ENCODE peak calls at places on chromosome 12, in four cellular contexts. One of them, this sample, is unnamed.

GRCh38 chr12:32753605-32754004 is 2.1 kb downstream of the YARS2 start:
- DNase-seq in AG04450: no peak
- DNase-seq in cardiac muscle cell: no peak
- DNase-seq in lower leg skin: no peak
- DNase-seq in this sample: no peak

GRCh38 chr12:94173660-94174265 is 25.4 kb downstream of the PLXNC1 start:
- DNase-seq in AG04450: no peak
- DNase-seq in lower leg skin: no peak
- DNase-seq in cardiac muscle cell: no peak
- DNase-seq in this sample: no peak

GRCh38 chr12:28872654-28873268 is 276.3 kb upstream of the FAR2 start:
- DNase-seq in AG04450: peak; percentile 33
- DNase-seq in cardiac muscle cell: peak; percentile 86
- DNase-seq in lower leg skin: no peak
- DNase-seq in this sample: no peak

GRCh38 chr12:52779914-52780313 is 2.8 kb upstream of the KRT76 start:
- DNase-seq in cardiac muscle cell: no peak
- DNase-seq in lower leg skin: no peak
- DNase-seq in AG04450: no peak
- DNase-seq in this sample: no peak

GRCh38 chr12:107372229-107372658 is 278.9 kb upstream of the CRY1 start:
- DNase-seq in AG04450: no peak
- DNase-seq in lower leg skin: no peak
- DNase-seq in cardiac muscle cell: peak; percentile 58
- DNase-seq in this sample: no peak

GRCh38 chr12:60174914-60175313 is 579.1 kb downstream of the SLC16A7 start:
- DNase-seq in lower leg skin: no peak
- DNase-seq in AG04450: no peak
- DNase-seq in cardiac muscle cell: no peak
- DNase-seq in this sample: no peak

GRCh38 chr12:41962171-41962572 is 182.5 kb downstream of the GXYLT1 start:
- DNase-seq in AG04450: no peak
- DNase-seq in cardiac muscle cell: no peak
- DNase-seq in lower leg skin: no peak
- DNase-seq in this sample: no peak

GRCh38 chr12:104888892-104889291 is 69.2 kb downstream of the SLC41A2 start:
- DNase-seq in AG04450: no peak
- DNase-seq in lower leg skin: no peak
- DNase-seq in cardiac muscle cell: no peak
- DNase-seq in this sample: no peak

GRCh38 chr12:39348523-39348922 is 94.4 kb downstream of the KIF21A start:
- DNase-seq in AG04450: no peak
- DNase-seq in lower leg skin: no peak
- DNase-seq in cardiac muscle cell: no peak
- DNase-seq in this sample: no peak

GRCh38 chr12:65434737-65435136 is 156.3 kb downstream of the MSRB3 start:
- DNase-seq in cardiac muscle cell: no peak
- DNase-seq in lower leg skin: no peak
- DNase-seq in AG04450: no peak
- DNase-seq in this sample: no peak

GRCh38 chr12:109795023-109795422 is 38.2 kb downstream of the TRPV4 start:
- DNase-seq in lower leg skin: no peak
- DNase-seq in AG04450: no peak
- DNase-seq in cardiac muscle cell: peak; percentile 16
- DNase-seq in this sample: no peak

GRCh38 chr12:1533602-1534304 is 60.6 kb downstream of the FBXL14 start:
- DNase-seq in AG04450: no peak
- DNase-seq in lower leg skin: no peak
- DNase-seq in cardiac muscle cell: no peak
- DNase-seq in this sample: no peak

DNA sequence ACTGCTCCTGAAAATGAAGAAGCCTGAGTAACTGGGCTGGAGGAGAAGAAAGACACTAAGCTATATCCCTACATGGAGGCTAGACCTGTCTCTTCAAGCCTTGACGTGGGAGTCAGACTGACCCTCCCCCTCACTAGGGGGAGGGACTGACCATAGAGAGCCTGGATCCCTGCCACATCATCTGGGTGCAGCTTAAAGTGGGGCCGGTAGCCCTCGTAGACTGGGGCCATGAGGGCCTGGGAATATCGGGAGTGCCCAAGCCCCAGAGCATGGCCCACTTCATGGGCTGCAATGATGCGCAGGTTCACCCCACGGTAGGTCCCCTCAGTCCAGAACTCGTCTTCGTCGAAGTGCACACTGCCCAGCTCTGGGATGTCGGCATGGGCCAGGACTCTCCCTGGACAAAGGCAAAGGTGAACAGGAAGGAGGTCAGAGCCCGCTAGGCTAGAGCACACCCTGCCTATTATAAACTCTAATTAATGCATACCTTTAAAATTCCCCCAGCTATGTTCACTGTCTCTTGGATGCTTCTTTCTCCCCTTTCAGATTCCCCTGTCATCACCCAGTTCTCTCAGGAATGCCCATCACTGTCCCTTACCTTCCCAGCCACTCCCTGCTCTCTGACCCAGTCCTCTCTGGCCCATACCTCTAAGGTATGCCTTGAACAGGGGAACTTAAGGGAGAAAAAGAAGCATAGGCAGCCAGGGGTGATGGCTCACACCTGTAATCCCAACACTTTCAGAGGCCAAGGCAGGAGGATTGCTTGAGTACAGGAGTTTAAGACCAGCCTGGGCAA is 3.2 kb downstream of the MMP19 start:
- DNase-seq in lower leg skin: no peak
- DNase-seq in cardiac muscle cell: no peak
- DNase-seq in AG04450: no peak
- DNase-seq in this sample: no peak
- TF ChIP-seq CTCF in lower leg skin: no peak
- TF ChIP-seq CTCF in cardiac muscle cell: no peak
- TF ChIP-seq CTCF in AG04450: no peak
- TF ChIP-seq CTCF in this sample: no peak

GRCh38 chr12:45581112-45581511 is 148.4 kb upstream of the ARID2 start:
- DNase-seq in cardiac muscle cell: no peak
- DNase-seq in lower leg skin: no peak
- DNase-seq in AG04450: no peak
- DNase-seq in this sample: no peak
- TF ChIP-seq CTCF in cardiac muscle cell: no peak
- TF ChIP-seq CTCF in lower leg skin: no peak
- TF ChIP-seq CTCF in AG04450: no peak
- TF ChIP-seq CTCF in this sample: no peak

GRCh38 chr12:75539889-75540288 is 28.5 kb upstream of the KRR1 start:
- DNase-seq in lower leg skin: no peak
- DNase-seq in cardiac muscle cell: no peak
- DNase-seq in AG04450: no peak
- DNase-seq in this sample: no peak
- TF ChIP-seq CTCF in lower leg skin: no peak
- TF ChIP-seq CTCF in cardiac muscle cell: no peak
- TF ChIP-seq CTCF in AG04450: no peak
- TF ChIP-seq CTCF in this sample: no peak

DNA sequence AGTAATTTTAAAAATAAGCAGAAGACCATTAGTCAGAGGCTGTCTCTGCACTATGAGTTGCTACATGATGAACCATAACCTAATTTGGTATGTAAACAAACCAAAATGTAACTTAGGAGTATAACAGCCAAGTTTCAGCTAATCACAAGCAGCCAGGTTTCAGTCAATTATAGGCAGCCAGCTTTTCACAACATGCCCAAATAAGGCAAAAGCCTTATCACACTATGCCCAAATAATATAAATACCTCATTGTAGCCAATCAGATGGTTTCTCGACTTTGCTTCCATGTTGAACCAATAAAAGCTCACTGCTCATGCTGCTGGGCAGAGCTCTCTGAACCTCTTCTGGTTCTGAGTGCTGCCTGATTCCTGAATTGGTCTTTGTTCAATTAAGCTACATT is 38.6 kb downstream of the GARIN6 start:
- DNase-seq in cardiac muscle cell: no peak
- DNase-seq in AG04450: no peak
- DNase-seq in lower leg skin: no peak
- DNase-seq in this sample: no peak
- TF ChIP-seq CTCF in cardiac muscle cell: no peak
- TF ChIP-seq CTCF in AG04450: no peak
- TF ChIP-seq CTCF in lower leg skin: no peak
- TF ChIP-seq CTCF in this sample: no peak

GRCh38 chr12:10750385-10750727 is 27.2 kb upstream of the YBX3 start:
- DNase-seq in lower leg skin: no peak
- DNase-seq in cardiac muscle cell: no peak
- DNase-seq in AG04450: no peak
- DNase-seq in this sample: no peak
- TF ChIP-seq CTCF in lower leg skin: no peak
- TF ChIP-seq CTCF in cardiac muscle cell: no peak
- TF ChIP-seq CTCF in AG04450: no peak
- TF ChIP-seq CTCF in this sample: no peak

GRCh38 chr12:22684526-22685118 is 59.7 kb downstream of the ETNK1 start:
- DNase-seq in lower leg skin: no peak
- DNase-seq in AG04450: no peak
- DNase-seq in cardiac muscle cell: peak; percentile 65
- DNase-seq in this sample: no peak
- TF ChIP-seq CTCF in lower leg skin: no peak
- TF ChIP-seq CTCF in AG04450: peak; percentile 62
- TF ChIP-seq CTCF in cardiac muscle cell: peak; percentile 64
- TF ChIP-seq CTCF in this sample: peak; percentile 84

GRCh38 chr12:101696477-101697196 is 803 bp upstream of the CHPT1 start:
- DNase-seq in AG04450: no peak
- DNase-seq in cardiac muscle cell: peak; percentile 12
- DNase-seq in lower leg skin: peak; percentile 66
- DNase-seq in this sample: no peak

GRCh38 chr12:101697930-101698781 is 716 bp downstream of the CHPT1 start:
- DNase-seq in AG04450: no peak
- DNase-seq in cardiac muscle cell: peak; percentile 29
- DNase-seq in lower leg skin: peak; percentile 40
- DNase-seq in this sample: no peak

GRCh38 chr12:101700299-101700820 is 2.9 kb downstream of the CHPT1 start:
- DNase-seq in cardiac muscle cell: no peak
- DNase-seq in AG04450: no peak
- DNase-seq in lower leg skin: no peak
- DNase-seq in this sample: no peak

GRCh38 chr12:101697197-101697929 is at the start of gene CHPT1:
- DNase-seq in cardiac muscle cell: peak; percentile 59
- DNase-seq in lower leg skin: peak; percentile 54
- DNase-seq in AG04450: no peak
- DNase-seq in this sample: peak; percentile 80

GRCh38 chr12:101698782-101699347 is 1.4 kb downstream of the CHPT1 start:
- DNase-seq in AG04450: no peak
- DNase-seq in cardiac muscle cell: peak; percentile 13
- DNase-seq in lower leg skin: no peak
- DNase-seq in this sample: no peak
- TF ChIP-seq CTCF in AG04450: peak; percentile 50
- TF ChIP-seq CTCF in cardiac muscle cell: peak; percentile 44
- TF ChIP-seq CTCF in lower leg skin: no peak
- TF ChIP-seq CTCF in this sample: no peak

GRCh38 chr12:124569375-124570148 is 2.1 kb upstream of the NCOR2 start:
- DNase-seq in lower leg skin: no peak
- DNase-seq in AG04450: no peak
- DNase-seq in cardiac muscle cell: no peak
- DNase-seq in this sample: no peak

GRCh38 chr12:124567673-124568373 is 411 bp upstream of the NCOR2 start:
- DNase-seq in cardiac muscle cell: peak; percentile 99
- DNase-seq in AG04450: peak; percentile 92
- DNase-seq in lower leg skin: peak; percentile 90
- DNase-seq in this sample: peak; percentile 89

GRCh38 chr12:124567035-124567672 is at the start of gene NCOR2:
- DNase-seq in AG04450: no peak
- DNase-seq in lower leg skin: no peak
- DNase-seq in cardiac muscle cell: no peak
- DNase-seq in this sample: no peak

GRCh38 chr12:124570810-124571209 is 3.4 kb upstream of the NCOR2 start:
- DNase-seq in AG04450: no peak
- DNase-seq in lower leg skin: no peak
- DNase-seq in cardiac muscle cell: no peak
- DNase-seq in this sample: no peak

GRCh38 chr12:124568431-124569374 is 1.3 kb upstream of the NCOR2 start:
- DNase-seq in cardiac muscle cell: peak; percentile 97
- DNase-seq in AG04450: peak; percentile 86
- DNase-seq in lower leg skin: peak; percentile 69
- DNase-seq in this sample: no peak
- TF ChIP-seq CTCF in cardiac muscle cell: peak; percentile 49
- TF ChIP-seq CTCF in AG04450: peak; percentile 59
- TF ChIP-seq CTCF in lower leg skin: no peak
- TF ChIP-seq CTCF in this sample: peak; percentile 47

DNA sequence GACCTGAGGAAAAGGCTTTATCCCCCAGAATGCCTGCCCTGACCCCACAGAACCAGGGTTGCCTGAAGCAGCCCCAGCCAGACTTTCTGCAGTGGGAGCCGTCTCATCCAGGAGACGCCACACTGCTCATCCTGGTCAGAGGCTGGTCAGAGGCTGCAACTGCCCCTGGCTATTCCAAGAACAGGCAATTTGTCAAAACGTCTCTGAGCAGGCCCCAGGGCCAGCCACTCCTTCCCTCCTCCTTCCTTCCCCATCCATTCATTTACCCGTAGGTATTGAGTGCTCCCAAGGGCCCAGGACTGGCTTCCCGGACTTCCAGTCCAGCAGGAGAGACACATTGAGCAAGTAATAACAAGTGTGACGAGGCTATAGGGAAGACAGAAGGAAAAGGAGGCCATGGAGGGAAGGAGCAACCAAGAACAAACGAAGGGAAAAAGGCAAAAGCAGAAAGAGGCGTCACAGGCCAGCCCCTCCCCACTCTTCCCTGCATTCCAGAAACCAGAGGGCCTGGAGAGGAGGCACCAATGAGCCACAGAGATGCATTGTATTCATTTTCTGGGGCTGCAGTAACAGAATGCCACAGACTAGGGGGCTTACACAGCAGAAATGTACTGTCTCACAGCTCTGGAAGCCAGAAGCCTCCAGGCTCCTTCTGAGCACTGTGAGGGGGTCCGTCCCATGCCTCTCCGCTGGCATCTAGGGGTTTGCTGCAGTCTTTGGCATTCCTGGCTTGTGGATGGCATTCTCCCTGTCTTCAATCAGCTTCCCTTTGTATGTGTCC is 21.0 kb upstream of the CD9 start:
- DNase-seq in AG04450: no peak
- DNase-seq in lower leg skin: no peak
- DNase-seq in cardiac muscle cell: peak; percentile 33
- DNase-seq in this sample: no peak
- TF ChIP-seq CTCF in AG04450: peak; percentile 48
- TF ChIP-seq CTCF in lower leg skin: no peak
- TF ChIP-seq CTCF in cardiac muscle cell: peak; percentile 22
- TF ChIP-seq CTCF in this sample: peak; percentile 58

GRCh38 chr12:55875704-55876103 is 33.0 kb upstream of the MMP19 start:
- DNase-seq in cardiac muscle cell: no peak
- DNase-seq in lower leg skin: no peak
- DNase-seq in AG04450: no peak
- DNase-seq in this sample: no peak
- TF ChIP-seq CTCF in cardiac muscle cell: no peak
- TF ChIP-seq CTCF in lower leg skin: no peak
- TF ChIP-seq CTCF in AG04450: no peak
- TF ChIP-seq CTCF in this sample: no peak